ENCODE peak calls at places on chromosome 6, in ten cellular contexts. K, B, L, M, G, T, R, V, Y and C are unnamed samples.

GRCh38 chr6:43455034-43455747 is at the start of gene DLK2:
- DNase-seq in B (no peak), L (no peak), T (peak), G (peak), K (peak), Y (no peak), M (no peak), R (no peak), V (peak), C (no peak)

GRCh38 chr6:157244175-157244574 is 79.1 kb downstream of the TMEM242 start:
- DNase-seq in Y (peak), L (no peak), V (no peak), R (no peak), M (no peak), B (no peak), K (no peak), T (peak), G (no peak), C (peak)

GRCh38 chr6:160974304-160974771 is 17.2 kb upstream of the MAP3K4 start:
- DNase-seq in K (no peak), G (no peak), L (peak), M (peak), R (peak), V (no peak), Y (peak), B (peak), T (no peak), C (peak)

GRCh38 chr6:4308354-4308753 is 173.0 kb upstream of the ECI2 start:
- DNase-seq in Y (peak), K (no peak), M (no peak), G (no peak), V (no peak), R (no peak), L (peak), T (no peak), B (no peak), C (no peak)

GRCh38 chr6:140909156-140909555 is 1223.6 kb upstream of the GJE1 start:
- DNase-seq in T (no peak), Y (peak), V (no peak), L (peak), B (no peak), G (no peak), K (no peak), R (no peak), M (no peak), C (no peak)

GRCh38 chr6:137731960-137732616 is 135.0 kb upstream of the TNFAIP3 start:
- DNase-seq in L (peak), V (no peak), B (no peak), Y (peak), G (no peak), K (no peak), T (no peak), M (no peak), R (no peak), C (no peak)

GRCh38 chr6:104229057-104229456 is 630.7 kb downstream of the HACE1 start:
- DNase-seq in V (no peak), T (no peak), G (no peak), R (no peak), L (no peak), M (no peak), Y (no peak), K (no peak), B (no peak), C (no peak)

GRCh38 chr6:131316654-131317053 is 181.4 kb downstream of the AKAP7 start:
- DNase-seq in V (no peak), B (no peak), L (no peak), K (no peak), R (no peak), Y (no peak), T (no peak), G (no peak), M (no peak), C (no peak)

GRCh38 chr6:146984251-146984924 is 219.8 kb upstream of the STXBP5 start:
- DNase-seq in K (no peak), Y (peak), T (no peak), L (peak), G (no peak), M (no peak), B (no peak), R (no peak), V (no peak), C (no peak)

GRCh38 chr6:144006731-144007454 is 1.2 kb downstream of the PLAGL1 start:
- DNase-seq in B (no peak), V (no peak), L (peak), R (no peak), Y (peak), M (no peak), T (no peak), K (peak), G (peak), C (no peak)

GRCh38 chr6:2875840-2876207 is 27.3 kb downstream of the SERPINB9 start:
- DNase-seq in B (no peak), L (no peak), G (peak), Y (peak), R (peak), V (no peak), T (peak), M (no peak), K (peak), C (no peak)

GRCh38 chr6:114364295-114364694 is 21.5 kb upstream of the HS3ST5 start:
- DNase-seq in M (no peak), T (no peak), R (no peak), K (no peak), B (no peak), V (no peak), Y (no peak), L (peak), G (no peak), C (no peak)

GRCh38 chr6:28296520-28297060 is 15.2 kb downstream of the PGBD1 start:
- DNase-seq in M (no peak), T (no peak), B (no peak), K (no peak), V (no peak), L (no peak), Y (no peak), R (no peak), G (no peak), C (no peak)

GRCh38 chr6:138485586-138486248 is 13.6 kb downstream of the NHSL1 start:
- DNase-seq in K (no peak), G (no peak), R (no peak), L (no peak), M (no peak), T (no peak), V (no peak), B (no peak), Y (no peak), C (no peak)

GRCh38 chr6:31007694-31008093 is 2.6 kb upstream of the MUC22 start:
- DNase-seq in T (no peak), L (peak), B (no peak), Y (peak), R (no peak), V (peak), K (no peak), G (no peak), M (no peak), C (no peak)

GRCh38 chr6:24775520-24776058 is 852 bp downstream of the GMNN start:
- DNase-seq in K (no peak), Y (peak), R (no peak), T (no peak), L (peak), V (peak), M (no peak), B (no peak), G (no peak), C (no peak)

GRCh38 chr6:43271103-43271815 is 26.8 kb upstream of the SLC22A7 start:
- DNase-seq in R (no peak), M (no peak), L (no peak), G (no peak), Y (no peak), B (no peak), K (no peak), T (no peak), V (peak), C (no peak)

GRCh38 chr6:53547166-53547814 is 2.4 kb upstream of the GCLC start:
- DNase-seq in K (peak), V (no peak), M (no peak), R (peak), Y (no peak), G (peak), L (no peak), T (peak), B (no peak), C (no peak)

GRCh38 chr6:36839819-36840379 is 655 bp upstream of the CPNE5 start:
- DNase-seq in G (peak), V (peak), M (no peak), B (no peak), T (peak), K (peak), Y (no peak), R (peak), L (peak), C (no peak)

GRCh38 chr6:130932956-130933355 is 105.8 kb downstream of the SMLR1 start:
- DNase-seq in R (no peak), T (no peak), M (no peak), Y (no peak), L (no peak), G (no peak), K (no peak), B (no peak), V (no peak), C (no peak)

GRCh38 chr6:101454106-101454676 is 60.7 kb downstream of the GRIK2 start:
- DNase-seq in Y (no peak), R (no peak), K (no peak), G (no peak), T (no peak), B (no peak), L (no peak), V (no peak), M (no peak), C (no peak)

GRCh38 chr6:154579046-154579823 is 68.8 kb upstream of the CNKSR3 start:
- DNase-seq in Y (peak), R (no peak), L (no peak), K (no peak), M (no peak), G (no peak), T (no peak), B (no peak), V (no peak), C (no peak)

GRCh38 chr6:90846824-90847223 is 260.0 kb upstream of the MAP3K7 start:
- DNase-seq in R (no peak), V (no peak), Y (no peak), G (no peak), B (no peak), T (no peak), L (no peak), M (no peak), K (no peak), C (no peak)

GRCh38 chr6:159988983-159989454 is 20.1 kb downstream of the IGF2R start:
- DNase-seq in L (no peak), G (no peak), V (no peak), K (no peak), B (no peak), Y (peak), R (no peak), T (peak), M (no peak), C (no peak)

GRCh38 chr6:282867-283416 is 9.3 kb upstream of the DUSP22 start:
- DNase-seq in T (no peak), M (no peak), R (no peak), Y (no peak), B (no peak), L (no peak), V (no peak), G (no peak), K (no peak), C (no peak)

GRCh38 chr6:149459761-149460160 is 25.1 kb downstream of the ZC3H12D start:
- DNase-seq in T (no peak), L (no peak), V (no peak), Y (peak), R (no peak), B (no peak), G (no peak), K (no peak), M (no peak), C (no peak)

GRCh38 chr6:125804264-125804663 is 13.5 kb downstream of the NCOA7 start:
- DNase-seq in T (no peak), B (no peak), G (no peak), M (no peak), Y (no peak), V (peak), L (no peak), R (no peak), K (no peak), C (no peak)

GRCh38 chr6:70709826-70710225 is 42.1 kb downstream of the SMAP1 start:
- DNase-seq in K (no peak), G (no peak), R (no peak), V (no peak), M (no peak), T (no peak), B (no peak), Y (peak), L (peak), C (no peak)

GRCh38 chr6:44569131-44569530 is 181.6 kb downstream of the CDC5L start:
- DNase-seq in M (no peak), V (no peak), K (no peak), L (no peak), B (no peak), T (peak), Y (no peak), G (no peak), R (no peak), C (no peak)

GRCh38 chr6:169640347-169640972 is 61.4 kb downstream of the WDR27 start:
- DNase-seq in G (no peak), T (no peak), Y (no peak), M (no peak), V (no peak), L (peak), B (no peak), R (no peak), K (no peak), C (no peak)

GRCh38 chr6:39206250-39206721 is 23.0 kb downstream of the KCNK5 start:
- DNase-seq in K (no peak), T (no peak), R (peak), M (no peak), V (peak), Y (no peak), B (no peak), G (no peak), L (no peak), C (no peak)
- H3K4me3 ChIP-seq in K (no peak), T (no peak), R (no peak), M (no peak), V (no peak), Y (no peak), B (no peak), G (no peak), L (no peak), C (no peak)

DNA sequence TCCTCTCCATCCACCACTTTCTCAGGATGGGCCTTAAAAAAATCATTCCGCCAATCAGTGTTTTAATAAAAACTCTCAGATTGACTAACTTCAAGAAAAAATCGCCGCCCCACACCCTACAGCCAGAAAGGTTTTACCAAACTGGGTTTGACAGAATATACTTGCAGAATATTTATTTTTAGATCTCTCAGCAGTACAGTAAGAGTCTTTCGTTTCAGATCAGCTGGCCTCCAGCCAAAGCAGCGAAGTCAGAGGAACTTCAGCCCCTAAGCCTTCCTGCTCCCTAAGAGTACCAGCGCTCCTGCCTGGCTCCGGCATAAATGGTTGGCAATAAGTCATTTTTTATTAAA is 24.7 kb downstream of the TBC1D7 start:
- DNase-seq in M (peak), R (peak), T (peak), V (peak), Y (peak), L (peak), G (no peak), K (no peak), B (peak), C (peak)
- H3K4me3 ChIP-seq in M (no peak), R (no peak), T (no peak), V (peak), Y (peak), L (peak), G (no peak), K (no peak), B (no peak), C (peak)

DNA sequence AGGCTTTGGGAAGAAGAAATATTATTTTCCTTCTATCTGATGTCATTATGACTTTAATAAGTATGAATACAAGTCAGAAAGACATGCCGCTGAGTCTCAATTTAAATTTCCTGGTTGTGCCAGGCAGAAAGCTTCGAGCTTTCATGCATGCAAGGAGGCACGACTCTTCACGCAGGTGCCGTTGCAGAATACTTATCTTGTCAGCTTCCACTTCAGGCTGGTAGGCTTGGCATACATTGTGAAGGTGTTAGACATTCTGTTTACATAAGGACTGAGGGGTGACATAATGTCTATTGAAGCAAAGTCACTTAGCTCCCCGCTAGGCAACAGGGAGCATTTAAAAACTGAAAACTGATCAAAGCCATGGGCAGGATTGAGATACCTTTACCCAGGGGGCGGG is 16.3 kb downstream of the BMP6 start:
- DNase-seq in R (no peak), B (no peak), L (no peak), T (no peak), Y (no peak), K (no peak), G (no peak), M (no peak), V (no peak), C (no peak)
- H3K4me3 ChIP-seq in R (no peak), B (no peak), L (no peak), T (no peak), Y (no peak), K (no peak), G (no peak), M (no peak), V (no peak), C (no peak)

GRCh38 chr6:15879372-15880261 is 216.8 kb upstream of the DTNBP1 start:
- DNase-seq in T (peak), B (peak), R (peak), L (peak), K (no peak), Y (peak), V (peak), M (no peak), G (peak), C (peak)
- H3K4me3 ChIP-seq in T (no peak), B (no peak), R (no peak), L (no peak), K (no peak), Y (no peak), V (no peak), M (no peak), G (no peak), C (no peak)